ENCODE peak calls at places on chromosomes 4 and X, in ten cellular contexts. N, X, V, O, P, M, B, U, T and K are unnamed samples.

GRCh38 chrX:53280703-53281320 is 572 bp downstream of the IQSEC2 start:
- DNase-seq in P (peak; percentile 85), B (no peak), U (no peak), M (no peak), V (peak; percentile 13), T (no peak), N (no peak), X (no peak), O (peak; percentile 48), K (no peak)

GRCh38 chr4:61805237-61805636 is 605.1 kb downstream of the ADGRL3 start:
- DNase-seq in V (no peak), N (no peak), U (no peak), P (no peak), B (no peak), T (no peak), O (no peak), M (no peak), X (no peak), K (no peak)

GRCh38 chr4:38266616-38267015 is 306.4 kb downstream of the PTTG2 start:
- DNase-seq in M (no peak), N (peak; percentile 92), V (peak; percentile 1), X (no peak), T (no peak), U (no peak), B (no peak), P (no peak), O (peak; percentile 56), K (no peak)

GRCh38 chr4:117400039-117400835 is 314.9 kb upstream of the TRAM1L1 start:
- DNase-seq in O (peak; percentile 4), M (no peak), B (no peak), U (no peak), N (peak; percentile 13), T (no peak), V (peak; percentile 21), X (peak; percentile 5), P (no peak), K (no peak)

GRCh38 chrX:19846995-19847790 is 40.2 kb downstream of the SH3KBP1 start:
- DNase-seq in T (no peak), U (no peak), N (no peak), O (peak; percentile 78), B (no peak), P (peak; percentile 44), X (peak; percentile 61), M (no peak), V (no peak), K (no peak)

GRCh38 chrX:10198254-10198653 is 41.5 kb downstream of the CLCN4 start:
- DNase-seq in T (no peak), O (no peak), U (no peak), N (no peak), X (no peak), M (no peak), P (no peak), V (no peak), B (no peak), K (no peak)

GRCh38 chr4:147786031-147786430 is 54.1 kb downstream of the ARHGAP10 start:
- DNase-seq in B (no peak), P (no peak), U (no peak), T (no peak), N (no peak), V (no peak), X (no peak), O (no peak), M (no peak), K (no peak)

GRCh38 chr4:123072060-123072459 is 149.7 kb upstream of the NUDT6 start:
- DNase-seq in V (no peak), N (no peak), P (no peak), M (no peak), T (no peak), U (no peak), O (no peak), X (no peak), B (no peak), K (no peak)

GRCh38 chr4:121789960-121790829 is 10.9 kb upstream of the EXOSC9 start:
- DNase-seq in N (no peak), T (no peak), X (no peak), O (peak; percentile 78), B (no peak), P (no peak), M (no peak), U (no peak), V (peak; percentile 36), K (no peak)

GRCh38 chr4:25702848-25703247 is 47.2 kb downstream of the SLC34A2 start:
- DNase-seq in M (peak; percentile 35), T (no peak), P (peak; percentile 44), X (peak; percentile 33), B (no peak), N (peak; percentile 37), U (no peak), V (no peak), O (peak; percentile 70), K (no peak)

GRCh38 chrX:132292753-132293152 is 73.5 kb upstream of the RAP2C start:
- DNase-seq in T (no peak), P (no peak), O (peak; percentile 31), M (no peak), N (peak; percentile 69), U (no peak), V (peak; percentile 15), B (peak; percentile 3), X (peak; percentile 12), K (no peak)

GRCh38 chr4:142354041-142354440 is 492.1 kb downstream of the INPP4B start:
- DNase-seq in V (no peak), M (no peak), B (no peak), O (peak; percentile 70), N (no peak), X (no peak), T (no peak), P (no peak), U (no peak), K (no peak)

GRCh38 chr4:186624951-186625350 is 69.6 kb upstream of the MTNR1A start:
- DNase-seq in O (peak; percentile 84), T (no peak), M (no peak), U (no peak), N (no peak), X (peak; percentile 85), B (no peak), P (no peak), V (no peak), K (no peak)

GRCh38 chrX:106170318-106170717 is 2.2 kb downstream of the PWWP3B start:
- DNase-seq in N (peak; percentile 31), U (no peak), T (no peak), X (no peak), P (no peak), V (no peak), O (no peak), M (no peak), B (no peak), K (no peak)

GRCh38 chr4:165580379-165580905 is 201.6 kb downstream of the CPE start:
- DNase-seq in N (no peak), P (no peak), V (peak; percentile 97), O (peak; percentile 73), B (no peak), M (no peak), U (no peak), X (peak; percentile 23), T (no peak), K (peak; percentile 100)

GRCh38 chr4:74932832-74933561 is at the start of gene PARM1:
- DNase-seq in B (peak; percentile 74), O (peak; percentile 53), T (no peak), P (peak; percentile 93), U (peak; percentile 74), M (peak; percentile 85), N (peak; percentile 84), X (no peak), V (peak; percentile 4), K (peak; percentile 16)

GRCh38 chr4:6002926-6003325 is 15.3 kb downstream of the C4orf50 start:
- DNase-seq in B (no peak), P (no peak), O (no peak), X (no peak), M (no peak), V (no peak), T (no peak), N (no peak), U (no peak), K (no peak)

GRCh38 chr4:165394275-165394674 is 15.5 kb downstream of the CPE start:
- DNase-seq in X (no peak), P (no peak), B (no peak), V (no peak), T (no peak), M (no peak), O (no peak), N (no peak), U (no peak), K (no peak)

GRCh38 chr4:52265781-52266525 is 214.8 kb downstream of the SPATA18 start:
- DNase-seq in U (no peak), X (no peak), B (no peak), T (no peak), N (no peak), O (no peak), V (no peak), P (no peak), M (peak; percentile 56), K (no peak)

GRCh38 chr4:97139796-97140195 is 1003.5 kb downstream of the STPG2 start:
- DNase-seq in X (no peak), O (no peak), M (no peak), B (no peak), P (no peak), U (no peak), N (no peak), V (no peak), T (no peak), K (no peak)

GRCh38 chr4:118942465-118942864 is 53.8 kb downstream of the SYNPO2 start:
- DNase-seq in V (no peak), N (no peak), P (no peak), T (no peak), U (no peak), O (peak; percentile 57), M (no peak), B (no peak), X (no peak), K (peak; percentile 16)

GRCh38 chr4:111776546-111776945 is 368.7 kb upstream of the FAM241A start:
- DNase-seq in B (no peak), N (no peak), O (peak; percentile 42), V (no peak), T (no peak), M (no peak), X (no peak), U (no peak), P (no peak), K (no peak)

GRCh38 chr4:69896530-69897116 is 34.2 kb upstream of the CSN1S1 start:
- DNase-seq in X (no peak), B (no peak), O (no peak), P (no peak), V (no peak), N (no peak), U (no peak), M (no peak), T (no peak), K (no peak)

GRCh38 chrX:154785711-154786110 is 19.6 kb downstream of the MPP1 start:
- DNase-seq in N (no peak), T (no peak), B (no peak), O (no peak), U (no peak), P (no peak), V (no peak), M (no peak), X (no peak), K (no peak)

GRCh38 chr4:141786921-141787320 is 150.5 kb downstream of the IL15 start:
- DNase-seq in U (no peak), O (no peak), P (no peak), X (no peak), B (no peak), M (no peak), T (no peak), N (no peak), V (no peak), K (no peak)

GRCh38 chr4:53459548-53459947 is 82.1 kb downstream of the FIP1L1 start:
- DNase-seq in X (no peak), N (no peak), V (no peak), O (peak; percentile 39), P (no peak), U (no peak), T (no peak), B (no peak), M (no peak), K (no peak)

GRCh38 chrX:51144828-51145442 is 187.7 kb upstream of the NUDT10 start:
- DNase-seq in M (peak; percentile 8), B (peak; percentile 24), U (no peak), O (peak; percentile 0), N (peak; percentile 23), T (no peak), V (no peak), P (no peak), X (no peak), K (no peak)